ENCODE peak calls at places on chromosomes 6 and 20, in eight cellular contexts. Y, J, N, W, Q, B, O and P are unnamed samples.
A peak's percentile ranks its signal among the peaks of the same experiment; 100 is the strongest.

GRCh38 chr6:79943133-79943532 is 4.2 kb downstream of the ELOVL4 start:
- DNase-seq in W (no peak), Y (no peak), O (no peak), J (no peak), B (no peak), Q (no peak), N (no peak), P (no peak)

GRCh38 chr6:20458051-20458894 is 56.6 kb downstream of the E2F3 start:
- DNase-seq in J (no peak), Y (no peak), O (no peak), Q (no peak), N (no peak), B (no peak), W (no peak), P (peak; percentile 45)

GRCh38 chr6:43846556-43846955 is 76.5 kb downstream of the VEGFA start:
- DNase-seq in W (no peak), Q (no peak), Y (no peak), B (no peak), O (no peak), J (no peak), N (no peak), P (no peak)

GRCh38 chr6:107108201-107108890 is 7.0 kb downstream of the BEND3 start:
- DNase-seq in W (no peak), J (no peak), Y (no peak), Q (no peak), O (no peak), N (no peak), B (no peak), P (no peak)

GRCh38 chr6:151330130-151330715 is 61.1 kb downstream of the ZBTB2 start:
- DNase-seq in Q (no peak), J (no peak), O (no peak), B (no peak), N (no peak), Y (no peak), W (no peak), P (peak; percentile 95)

GRCh38 chr20:64033981-64034493 is 1.9 kb upstream of the C20orf204 start:
- DNase-seq in W (no peak), O (no peak), J (no peak), Q (no peak), B (no peak), Y (no peak), N (no peak), P (no peak)

GRCh38 chr20:39213476-39214145 is 251.5 kb downstream of the DHX35 start:
- DNase-seq in W (no peak), N (no peak), O (no peak), B (no peak), Y (no peak), Q (no peak), J (no peak), P (no peak)

GRCh38 chr6:36843169-36843568 is 3.9 kb upstream of the CPNE5 start:
- DNase-seq in Y (no peak), W (no peak), Q (no peak), N (no peak), B (no peak), O (no peak), J (no peak), P (no peak)

GRCh38 chr6:30344191-30344867 is 627 bp upstream of the RPP21 start:
- DNase-seq in N (no peak), W (no peak), Y (no peak), O (no peak), J (no peak), Q (no peak), B (no peak), P (no peak)

GRCh38 chr6:164507197-164507957 is 802.0 kb downstream of the C6orf118 start:
- DNase-seq in Q (no peak), Y (no peak), J (no peak), W (no peak), N (no peak), O (no peak), B (no peak), P (no peak)

GRCh38 chr20:3203315-3204123 is 963 bp downstream of the DDRGK1 start:
- DNase-seq in N (no peak), Y (peak; percentile 44), B (no peak), W (peak; percentile 66), J (no peak), O (no peak), Q (peak; percentile 21), P (peak; percentile 32)